ENCODE peak calls at places on chromosomes 16 and 17, in seven cellular contexts. One of them, this sample, is unnamed. For H3K4me1, the result is how much of the 10 kb centered on the place peaks cover.

GRCh38 chr16:61862221-61862620 is 174.0 kb downstream of the CDH8 start:
- DNase-seq in Caco-2: no peak
- DNase-seq in heart left ventricle: no peak
- DNase-seq in upper lobe of left lung: no peak
- DNase-seq in tibial nerve: no peak
- DNase-seq in effector memory CD4-positive, alpha-beta T cell: no peak
- DNase-seq in adipocyte: no peak
- DNase-seq in this sample: no peak

GRCh38 chr17:21678451-21679081 is 13.8 kb upstream of the KCNJ18 start:
- DNase-seq in tibial nerve: no peak
- DNase-seq in adipocyte: no peak
- DNase-seq in effector memory CD4-positive, alpha-beta T cell: no peak
- DNase-seq in heart left ventricle: no peak
- DNase-seq in Caco-2: peak
- DNase-seq in upper lobe of left lung: peak
- DNase-seq in this sample: peak

GRCh38 chr17:82830249-82830661 is 9.6 kb downstream of the ZNF750 start:
- DNase-seq in effector memory CD4-positive, alpha-beta T cell: no peak
- DNase-seq in Caco-2: no peak
- DNase-seq in heart left ventricle: peak
- DNase-seq in upper lobe of left lung: no peak
- DNase-seq in tibial nerve: no peak
- DNase-seq in adipocyte: no peak
- DNase-seq in this sample: no peak

GRCh38 chr17:9053406-9053805 is 32.1 kb downstream of the NTN1 start:
- DNase-seq in effector memory CD4-positive, alpha-beta T cell: no peak
- DNase-seq in adipocyte: no peak
- DNase-seq in tibial nerve: no peak
- DNase-seq in upper lobe of left lung: no peak
- DNase-seq in Caco-2: no peak
- DNase-seq in heart left ventricle: no peak
- DNase-seq in this sample: no peak

GRCh38 chr17:9138161-9138717 is 116.9 kb downstream of the NTN1 start:
- DNase-seq in adipocyte: no peak
- DNase-seq in heart left ventricle: peak
- DNase-seq in upper lobe of left lung: no peak
- DNase-seq in effector memory CD4-positive, alpha-beta T cell: no peak
- DNase-seq in tibial nerve: no peak
- DNase-seq in Caco-2: no peak
- DNase-seq in this sample: no peak

GRCh38 chr17:47707056-47707791 is 13.3 kb downstream of the TBKBP1 start:
- DNase-seq in tibial nerve: no peak
- DNase-seq in adipocyte: no peak
- DNase-seq in heart left ventricle: no peak
- DNase-seq in upper lobe of left lung: no peak
- DNase-seq in effector memory CD4-positive, alpha-beta T cell: no peak
- DNase-seq in Caco-2: no peak
- DNase-seq in this sample: no peak

GRCh38 chr16:4663756-4664465 is 29.5 kb upstream of the NUDT16L1 start:
- DNase-seq in Caco-2: no peak
- DNase-seq in heart left ventricle: peak
- DNase-seq in effector memory CD4-positive, alpha-beta T cell: no peak
- DNase-seq in tibial nerve: peak
- DNase-seq in upper lobe of left lung: peak
- DNase-seq in adipocyte: no peak
- DNase-seq in this sample: no peak

GRCh38 chr17:76123127-76123499 is 17.9 kb downstream of the FOXJ1 start:
- DNase-seq in adipocyte: no peak
- DNase-seq in upper lobe of left lung: no peak
- DNase-seq in Caco-2: no peak
- DNase-seq in heart left ventricle: no peak
- DNase-seq in tibial nerve: no peak
- DNase-seq in effector memory CD4-positive, alpha-beta T cell: no peak
- DNase-seq in this sample: no peak

GRCh38 chr17:44820631-44821196 is 9.4 kb downstream of the GJC1 start:
- DNase-seq in Caco-2: no peak
- DNase-seq in adipocyte: peak
- DNase-seq in heart left ventricle: no peak
- DNase-seq in upper lobe of left lung: no peak
- DNase-seq in tibial nerve: no peak
- DNase-seq in effector memory CD4-positive, alpha-beta T cell: no peak
- DNase-seq in this sample: no peak

GRCh38 chr16:28130099-28131088 is 66.9 kb upstream of the GSG1L start:
- DNase-seq in effector memory CD4-positive, alpha-beta T cell: no peak
- DNase-seq in upper lobe of left lung: no peak
- DNase-seq in tibial nerve: no peak
- DNase-seq in heart left ventricle: no peak
- DNase-seq in adipocyte: peak
- DNase-seq in Caco-2: no peak
- DNase-seq in this sample: no peak

GRCh38 chr16:17497648-17498047 is 26.9 kb upstream of the XYLT1 start:
- DNase-seq in Caco-2: no peak
- DNase-seq in heart left ventricle: no peak
- DNase-seq in tibial nerve: no peak
- DNase-seq in effector memory CD4-positive, alpha-beta T cell: no peak
- DNase-seq in adipocyte: peak
- DNase-seq in upper lobe of left lung: no peak
- DNase-seq in this sample: no peak

GRCh38 chr17:14427914-14428639 is 127.2 kb downstream of the HS3ST3B1 start:
- DNase-seq in effector memory CD4-positive, alpha-beta T cell: peak
- DNase-seq in heart left ventricle: no peak
- DNase-seq in tibial nerve: no peak
- DNase-seq in upper lobe of left lung: no peak
- DNase-seq in adipocyte: no peak
- DNase-seq in Caco-2: no peak
- DNase-seq in this sample: no peak

GRCh38 chr16:22098538-22099255 is 6.4 kb downstream of the VWA3A start:
- DNase-seq in tibial nerve: no peak
- DNase-seq in heart left ventricle: no peak
- DNase-seq in Caco-2: no peak
- DNase-seq in upper lobe of left lung: no peak
- DNase-seq in adipocyte: peak
- DNase-seq in effector memory CD4-positive, alpha-beta T cell: no peak
- DNase-seq in this sample: no peak

GRCh38 chr16:49632798-49633189 is 223.1 kb downstream of the ZNF423 start:
- DNase-seq in upper lobe of left lung: peak
- DNase-seq in adipocyte: no peak
- DNase-seq in Caco-2: peak
- DNase-seq in tibial nerve: no peak
- DNase-seq in heart left ventricle: no peak
- DNase-seq in effector memory CD4-positive, alpha-beta T cell: no peak
- DNase-seq in this sample: no peak

GRCh38 chr17:50470451-50470850 is 1.8 kb upstream of the CHAD start:
- DNase-seq in effector memory CD4-positive, alpha-beta T cell: no peak
- DNase-seq in upper lobe of left lung: no peak
- DNase-seq in heart left ventricle: no peak
- DNase-seq in tibial nerve: no peak
- DNase-seq in adipocyte: no peak
- DNase-seq in Caco-2: no peak
- DNase-seq in this sample: no peak

GRCh38 chr17:82287849-82288601 is 14.5 kb upstream of the CSNK1D start:
- DNase-seq in heart left ventricle: peak
- DNase-seq in Caco-2: peak
- DNase-seq in tibial nerve: no peak
- DNase-seq in effector memory CD4-positive, alpha-beta T cell: no peak
- DNase-seq in adipocyte: peak
- DNase-seq in upper lobe of left lung: no peak
- DNase-seq in this sample: peak

GRCh38 chr17:45979137-45979536 is 19.9 kb upstream of the STH start:
- DNase-seq in adipocyte: no peak
- DNase-seq in tibial nerve: no peak
- DNase-seq in heart left ventricle: no peak
- DNase-seq in effector memory CD4-positive, alpha-beta T cell: no peak
- DNase-seq in Caco-2: no peak
- DNase-seq in upper lobe of left lung: no peak
- DNase-seq in this sample: no peak

GRCh38 chr16:68383858-68384257 is 64.5 kb downstream of the SMPD3 start:
- DNase-seq in tibial nerve: no peak
- DNase-seq in upper lobe of left lung: peak
- DNase-seq in heart left ventricle: no peak
- DNase-seq in effector memory CD4-positive, alpha-beta T cell: no peak
- DNase-seq in adipocyte: no peak
- DNase-seq in Caco-2: no peak
- DNase-seq in this sample: no peak
- H3K4me1 ChIP-seq in tibial nerve: under half
- H3K4me1 ChIP-seq in upper lobe of left lung: under half
- H3K4me1 ChIP-seq in heart left ventricle: under half
- H3K4me1 ChIP-seq in effector memory CD4-positive, alpha-beta T cell: under half
- H3K4me1 ChIP-seq in adipocyte: under half
- H3K4me1 ChIP-seq in Caco-2: under half
- H3K4me1 ChIP-seq in this sample: under half

GRCh38 chr17:29157310-29157709 is 22.9 kb downstream of the MYO18A start:
- DNase-seq in upper lobe of left lung: no peak
- DNase-seq in tibial nerve: no peak
- DNase-seq in effector memory CD4-positive, alpha-beta T cell: no peak
- DNase-seq in heart left ventricle: no peak
- DNase-seq in adipocyte: no peak
- DNase-seq in Caco-2: no peak
- DNase-seq in this sample: no peak
- H3K4me1 ChIP-seq in upper lobe of left lung: half or more
- H3K4me1 ChIP-seq in tibial nerve: under half
- H3K4me1 ChIP-seq in effector memory CD4-positive, alpha-beta T cell: under half
- H3K4me1 ChIP-seq in heart left ventricle: half or more
- H3K4me1 ChIP-seq in adipocyte: under half
- H3K4me1 ChIP-seq in Caco-2: half or more
- H3K4me1 ChIP-seq in this sample: half or more

DNA sequence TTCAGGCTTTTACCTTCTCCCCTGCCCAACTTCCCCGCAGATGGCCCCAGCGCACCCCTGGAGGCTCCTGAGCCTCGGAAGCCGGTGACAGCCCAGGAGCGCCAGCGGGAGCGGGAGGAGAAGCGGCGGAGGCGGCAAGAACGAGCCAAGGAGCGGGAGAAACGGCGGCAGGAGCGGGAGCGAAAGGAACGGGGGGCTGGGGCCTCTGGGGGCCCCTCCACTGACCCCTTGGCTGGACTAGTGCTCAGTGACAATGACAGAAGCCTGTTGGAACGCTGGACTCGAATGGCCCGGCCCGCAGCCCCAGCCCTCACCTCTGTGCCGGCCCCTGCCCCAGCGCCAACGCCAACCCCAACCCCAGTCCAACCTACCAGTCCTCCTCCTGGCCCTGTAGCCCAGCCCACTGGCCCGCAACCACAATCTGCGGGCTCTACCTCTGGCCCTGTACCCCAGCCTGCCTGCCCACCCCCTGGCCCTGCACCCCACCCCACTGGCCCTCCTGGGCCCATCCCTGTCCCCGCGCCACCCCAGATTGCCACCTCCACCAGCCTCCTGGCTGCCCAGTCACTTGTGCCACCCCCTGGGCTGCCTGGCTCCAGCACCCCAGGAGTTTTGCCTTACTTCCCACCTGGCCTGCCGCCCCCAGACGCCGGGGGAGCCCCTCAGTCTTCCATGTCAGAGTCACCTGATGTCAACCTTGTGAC is 3.6 kb downstream of the MAPK7 start:
- DNase-seq in adipocyte: no peak
- DNase-seq in effector memory CD4-positive, alpha-beta T cell: no peak
- DNase-seq in heart left ventricle: no peak
- DNase-seq in upper lobe of left lung: peak
- DNase-seq in tibial nerve: no peak
- DNase-seq in Caco-2: no peak
- DNase-seq in this sample: no peak
- H3K4me1 ChIP-seq in adipocyte: under half
- H3K4me1 ChIP-seq in effector memory CD4-positive, alpha-beta T cell: under half
- H3K4me1 ChIP-seq in heart left ventricle: half or more
- H3K4me1 ChIP-seq in upper lobe of left lung: half or more
- H3K4me1 ChIP-seq in tibial nerve: under half
- H3K4me1 ChIP-seq in Caco-2: under half
- H3K4me1 ChIP-seq in this sample: half or more

GRCh38 chr17:70013911-70014310 is 61.1 kb upstream of the KCNJ16 start:
- DNase-seq in tibial nerve: no peak
- DNase-seq in heart left ventricle: no peak
- DNase-seq in effector memory CD4-positive, alpha-beta T cell: no peak
- DNase-seq in adipocyte: no peak
- DNase-seq in Caco-2: no peak
- DNase-seq in upper lobe of left lung: no peak
- DNase-seq in this sample: no peak
- H3K4me1 ChIP-seq in tibial nerve: under half
- H3K4me1 ChIP-seq in heart left ventricle: under half
- H3K4me1 ChIP-seq in effector memory CD4-positive, alpha-beta T cell: under half
- H3K4me1 ChIP-seq in adipocyte: under half
- H3K4me1 ChIP-seq in Caco-2: under half
- H3K4me1 ChIP-seq in upper lobe of left lung: under half
- H3K4me1 ChIP-seq in this sample: under half

GRCh38 chr16:89314858-89315257 is 97.4 kb downstream of the ZNF778 start:
- DNase-seq in adipocyte: no peak
- DNase-seq in effector memory CD4-positive, alpha-beta T cell: no peak
- DNase-seq in tibial nerve: no peak
- DNase-seq in heart left ventricle: no peak
- DNase-seq in Caco-2: no peak
- DNase-seq in upper lobe of left lung: no peak
- DNase-seq in this sample: no peak

GRCh38 chr16:89316701-89317100 is 99.2 kb downstream of the ZNF778 start:
- DNase-seq in effector memory CD4-positive, alpha-beta T cell: no peak
- DNase-seq in tibial nerve: no peak
- DNase-seq in upper lobe of left lung: no peak
- DNase-seq in Caco-2: no peak
- DNase-seq in heart left ventricle: no peak
- DNase-seq in adipocyte: no peak
- DNase-seq in this sample: no peak

GRCh38 chr16:89315791-89316581 is 98.5 kb downstream of the ZNF778 start:
- DNase-seq in upper lobe of left lung: peak
- DNase-seq in tibial nerve: no peak
- DNase-seq in adipocyte: no peak
- DNase-seq in heart left ventricle: peak
- DNase-seq in effector memory CD4-positive, alpha-beta T cell: peak
- DNase-seq in Caco-2: no peak
- DNase-seq in this sample: no peak

GRCh38 chr16:89314357-89314756 is 96.9 kb downstream of the ZNF778 start:
- DNase-seq in adipocyte: no peak
- DNase-seq in Caco-2: no peak
- DNase-seq in effector memory CD4-positive, alpha-beta T cell: peak
- DNase-seq in heart left ventricle: no peak
- DNase-seq in tibial nerve: no peak
- DNase-seq in upper lobe of left lung: no peak
- DNase-seq in this sample: no peak

DNA sequence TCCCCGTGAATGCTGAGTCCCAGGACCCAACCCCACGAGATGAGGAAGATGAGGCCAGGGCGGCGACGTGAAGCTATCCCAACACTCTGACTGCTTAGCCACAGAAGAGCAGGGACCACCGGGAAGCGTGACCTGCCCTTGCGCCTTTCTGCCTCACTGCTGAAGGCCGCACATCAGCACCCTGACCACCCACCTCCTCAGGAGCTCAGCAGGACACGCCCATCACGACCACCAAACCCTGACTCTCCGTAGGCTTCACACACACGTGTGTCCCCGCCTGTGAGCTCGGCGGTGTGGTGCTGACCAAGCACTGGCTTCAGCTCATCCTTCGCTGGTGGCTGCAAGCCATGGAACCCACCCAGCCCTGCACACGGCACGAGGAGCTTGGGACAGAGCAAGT is 97.8 kb downstream of the ZNF778 start:
- DNase-seq in tibial nerve: no peak
- DNase-seq in heart left ventricle: no peak
- DNase-seq in upper lobe of left lung: peak
- DNase-seq in Caco-2: no peak
- DNase-seq in effector memory CD4-positive, alpha-beta T cell: no peak
- DNase-seq in adipocyte: no peak
- DNase-seq in this sample: no peak
- H3K4me1 ChIP-seq in tibial nerve: under half
- H3K4me1 ChIP-seq in heart left ventricle: half or more
- H3K4me1 ChIP-seq in upper lobe of left lung: half or more
- H3K4me1 ChIP-seq in Caco-2: under half
- H3K4me1 ChIP-seq in effector memory CD4-positive, alpha-beta T cell: half or more
- H3K4me1 ChIP-seq in adipocyte: under half
- H3K4me1 ChIP-seq in this sample: half or more